ENCODE peak calls at places on chromosomes 13 and 19, in eight cellular contexts. L is stimulated activated naive CD8-positive, alpha-beta T cell treated with anti-CD3 and anti-CD28 coated beads, Interleukin-15, amount 100 ng/mL, for 72 hours; P is RWPE2; N is upper lobe of right lung; V is sciatic nerve; Y is GM23338; C is right cardiac atrium; Z is naive thymus-derived CD4-positive, alpha-beta T cell. K is an unnamed sample.

GRCh38 chr13:74026753-74027152 is 107.5 kb downstream of the KLF12 start:
- ATAC-seq in V (no peak), N (no peak), C (no peak), Z (peak; percentile 94), Y (peak; percentile 98), L (peak; percentile 97), P (peak; percentile 66), K (no peak)

GRCh38 chr13:102401305-102401704 is 543 bp downstream of the FGF14 start:
- ATAC-seq in V (peak; percentile 23), Z (no peak), C (peak; percentile 5), P (peak; percentile 20), Y (no peak), N (no peak), L (no peak), K (peak; percentile 28)

GRCh38 chr13:40137400-40137799 is 481.9 kb downstream of the COG6 start:
- ATAC-seq in N (peak; percentile 8), P (no peak), C (no peak), L (peak; percentile 82), Y (no peak), V (peak; percentile 18), Z (no peak), K (no peak)

GRCh38 chr19:5826531-5827341 is 12.8 kb downstream of the FUT6 start:
- ATAC-seq in C (no peak), Y (peak; percentile 8), V (no peak), P (peak; percentile 15), Z (no peak), N (peak; percentile 11), L (no peak), K (no peak)

GRCh38 chr13:46179576-46180368 is 2.2 kb downstream of the LCP1 start:
- ATAC-seq in N (peak; percentile 53), Z (peak; percentile 29), P (no peak), Y (no peak), L (no peak), V (no peak), C (no peak), K (no peak)

GRCh38 chr13:47112205-47112896 is 215.5 kb upstream of the HTR2A start:
- ATAC-seq in N (no peak), L (no peak), Y (peak; percentile 98), Z (no peak), P (peak; percentile 52), C (no peak), V (no peak), K (peak; percentile 36)

GRCh38 chr13:98544105-98544710 is 32.7 kb downstream of the STK24 start:
- ATAC-seq in C (peak; percentile 17), P (no peak), V (peak; percentile 22), Z (no peak), N (no peak), L (no peak), Y (peak; percentile 79), K (no peak)

GRCh38 chr19:50506700-50507099 is 4.3 kb downstream of the JOSD2 start:
- ATAC-seq in V (no peak), N (no peak), P (no peak), Y (no peak), Z (no peak), C (no peak), L (no peak), K (no peak)